ENCODE peak calls at places on chromosomes 7 and 10, in seven cellular contexts. W, P, Y, X, K, D and V are unnamed samples.

GRCh38 chr10:52814506-52814905 is 41.9 kb upstream of the MBL2 start:
- DNase-seq in X (no peak), D (no peak), P (no peak), W (no peak), K (no peak), Y (no peak), V (no peak)

GRCh38 chr10:71383972-71384687 is 12.6 kb upstream of the CDH23 start:
- DNase-seq in K (no peak), X (no peak), Y (peak), P (peak), D (peak), W (peak), V (peak)

GRCh38 chr7:39341083-39341482 is 225.1 kb upstream of the YAE1 start:
- DNase-seq in X (no peak), D (no peak), K (no peak), Y (no peak), W (no peak), P (no peak), V (no peak)

GRCh38 chr10:105605873-105606272 is 964.8 kb downstream of the SORCS3 start:
- DNase-seq in K (no peak), D (no peak), P (no peak), W (no peak), X (no peak), Y (no peak), V (no peak)

GRCh38 chr7:84637568-84638338 is 443.2 kb upstream of the SEMA3A start:
- DNase-seq in W (no peak), K (peak), D (no peak), X (no peak), P (peak), Y (no peak), V (no peak)

GRCh38 chr10:27242951-27243551 is 2.5 kb upstream of the ACBD5 start:
- DNase-seq in Y (peak), X (peak), P (no peak), W (peak), K (no peak), D (peak), V (no peak)

GRCh38 chr10:119377431-119377830 is 165.1 kb downstream of the RGS10 start:
- DNase-seq in D (no peak), P (no peak), W (no peak), X (no peak), K (no peak), Y (no peak), V (no peak)

GRCh38 chr7:43522406-43523156 is 60.3 kb upstream of the STK17A start:
- DNase-seq in W (no peak), D (no peak), P (no peak), X (no peak), Y (no peak), K (peak), V (no peak)

GRCh38 chr10:42836771-42837468 is 54.3 kb downstream of the BMS1 start:
- DNase-seq in W (peak), D (no peak), P (no peak), Y (no peak), X (no peak), K (no peak), V (no peak)

GRCh38 chr7:44281811-44282600 is 43.4 kb downstream of the CAMK2B start:
- DNase-seq in Y (no peak), P (peak), D (no peak), W (no peak), K (no peak), X (no peak), V (peak)

GRCh38 chr7:123126171-123126570 is 73.6 kb downstream of the SLC13A1 start:
- DNase-seq in K (no peak), W (no peak), D (no peak), P (no peak), X (no peak), Y (no peak), V (no peak)

GRCh38 chr7:157273208-157274202 is 63.3 kb upstream of the DNAJB6 start:
- DNase-seq in Y (peak), P (peak), D (peak), X (no peak), K (no peak), W (peak), V (peak)

GRCh38 chr10:98349508-98349922 is 65.5 kb downstream of the PYROXD2 start:
- DNase-seq in X (no peak), K (peak), Y (no peak), W (peak), D (no peak), P (peak), V (no peak)

GRCh38 chr7:135761751-135762488 is 13.3 kb upstream of the FAM180A start:
- DNase-seq in W (no peak), Y (no peak), D (no peak), K (no peak), P (no peak), X (no peak), V (no peak)

GRCh38 chr7:130273081-130273699 is 6.5 kb downstream of the CPA2 start:
- DNase-seq in W (no peak), D (no peak), K (no peak), Y (peak), X (no peak), P (no peak), V (no peak)

GRCh38 chr10:32187686-32188085 is 131.5 kb upstream of the KIF5B start:
- DNase-seq in X (no peak), D (no peak), W (no peak), P (no peak), K (no peak), Y (no peak), V (no peak)

GRCh38 chr10:48681749-48682148 is 2.9 kb upstream of the WDFY4 start:
- DNase-seq in W (no peak), Y (no peak), P (no peak), D (no peak), X (no peak), K (no peak), V (no peak)

GRCh38 chr7:50531401-50531906 is 33.8 kb downstream of the DDC start:
- DNase-seq in X (no peak), D (no peak), P (no peak), W (no peak), K (no peak), Y (peak), V (no peak)

GRCh38 chr7:50533849-50534248 is 31.4 kb downstream of the DDC start:
- DNase-seq in D (no peak), P (no peak), X (no peak), Y (no peak), W (no peak), K (no peak), V (no peak)

GRCh38 chr7:50537417-50537816 is 27.8 kb downstream of the DDC start:
- DNase-seq in Y (no peak), K (no peak), W (no peak), X (no peak), D (no peak), P (no peak), V (no peak)

GRCh38 chr7:50531928-50532327 is 33.3 kb downstream of the DDC start:
- DNase-seq in W (no peak), X (no peak), D (no peak), K (no peak), Y (peak), P (no peak), V (no peak)

DNA sequence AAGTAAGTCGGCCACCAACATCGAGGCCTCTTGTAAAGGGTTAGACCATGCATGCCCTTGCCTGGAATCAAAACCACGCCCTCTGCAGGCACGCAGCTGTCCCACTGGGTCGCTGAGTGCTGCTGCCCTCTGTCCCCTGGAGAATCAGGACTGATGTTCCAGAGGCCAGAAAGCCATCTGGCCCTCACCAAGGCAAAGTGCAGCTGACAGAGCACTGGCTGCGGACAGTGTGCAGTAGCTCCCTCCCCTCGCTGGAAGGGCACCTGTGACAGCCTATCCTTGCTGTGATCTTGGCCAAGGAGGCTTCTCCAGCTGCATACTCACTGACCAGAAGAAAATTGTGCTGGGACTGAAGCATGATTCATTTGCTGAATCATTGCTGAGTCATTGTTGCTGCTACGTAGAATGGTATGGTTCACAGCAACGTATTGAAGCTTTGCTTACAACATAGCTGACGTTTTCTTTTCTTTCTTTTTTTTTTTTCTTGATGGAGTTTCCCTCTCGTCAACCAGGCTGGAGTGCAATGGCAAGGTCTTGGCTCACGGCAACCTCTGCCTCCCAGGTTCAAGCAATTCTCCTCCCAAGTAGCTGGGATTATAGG is 30.4 kb downstream of the DDC start:
- DNase-seq in K (peak), P (no peak), D (no peak), W (no peak), X (no peak), Y (no peak), V (no peak)
- TF ChIP-seq CTCF in K (peak), P (no peak), D (no peak), W (no peak), X (no peak), Y (no peak), V (no peak)

DNA sequence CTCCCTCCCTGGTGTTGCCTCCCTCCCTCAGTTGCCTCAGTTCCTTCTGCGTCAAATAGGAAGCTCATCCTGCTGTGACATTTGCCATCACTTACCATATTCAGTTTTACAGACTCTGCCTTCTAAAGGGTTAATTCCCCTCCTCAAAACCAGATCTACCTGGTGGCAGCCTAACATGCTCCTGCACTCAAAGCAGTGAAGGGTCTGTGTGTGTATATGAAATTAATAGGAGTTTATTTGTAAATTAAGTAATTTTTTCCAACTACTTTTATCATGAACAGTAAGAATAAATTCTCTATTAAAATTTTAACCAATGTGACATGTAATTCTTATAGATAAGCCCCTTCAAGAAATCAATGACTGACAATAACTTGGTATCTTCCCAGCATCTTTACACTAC is 158.6 kb upstream of the INSYN2A start:
- DNase-seq in Y (no peak), D (no peak), K (no peak), W (no peak), X (no peak), P (no peak), V (no peak)
- TF ChIP-seq CTCF in Y (peak), D (no peak), K (peak), W (no peak), X (no peak), P (no peak), V (no peak)

GRCh38 chr10:60820093-60820769 is 42.0 kb downstream of the CDK1 start:
- DNase-seq in P (no peak), K (peak), D (no peak), Y (no peak), X (peak), W (peak), V (no peak)
- TF ChIP-seq CTCF in P (no peak), K (peak), D (no peak), Y (peak), X (peak), W (peak), V (no peak)

GRCh38 chr7:141976524-141977245 is 3.1 kb upstream of the TAS2R38 start:
- DNase-seq in W (no peak), K (no peak), D (no peak), Y (no peak), P (no peak), X (no peak), V (no peak)

GRCh38 chr7:141973673-141974072 is at the start of gene TAS2R38:
- DNase-seq in D (no peak), W (no peak), P (no peak), K (no peak), Y (no peak), X (no peak), V (no peak)

GRCh38 chr7:141978351-141978750 is 4.8 kb upstream of the TAS2R38 start:
- DNase-seq in K (no peak), P (no peak), W (no peak), Y (no peak), D (no peak), X (no peak), V (no peak)

GRCh38 chr7:141974831-141975230 is 1.3 kb upstream of the TAS2R38 start:
- DNase-seq in Y (no peak), W (no peak), P (no peak), D (peak), X (no peak), K (no peak), V (no peak)

GRCh38 chr7:141975806-141976523 is 2.4 kb upstream of the TAS2R38 start:
- DNase-seq in K (no peak), W (peak), P (no peak), D (peak), Y (peak), X (peak), V (peak)
- TF ChIP-seq CTCF in K (peak), W (peak), P (no peak), D (no peak), Y (peak), X (peak), V (peak)

GRCh38 chr7:134686782-134687181 is 40.1 kb downstream of the BPGM start:
- DNase-seq in P (no peak), D (no peak), Y (no peak), X (no peak), W (no peak), K (no peak), V (no peak)
- TF ChIP-seq CTCF in P (peak), D (no peak), Y (peak), X (no peak), W (no peak), K (peak), V (no peak)

DNA sequence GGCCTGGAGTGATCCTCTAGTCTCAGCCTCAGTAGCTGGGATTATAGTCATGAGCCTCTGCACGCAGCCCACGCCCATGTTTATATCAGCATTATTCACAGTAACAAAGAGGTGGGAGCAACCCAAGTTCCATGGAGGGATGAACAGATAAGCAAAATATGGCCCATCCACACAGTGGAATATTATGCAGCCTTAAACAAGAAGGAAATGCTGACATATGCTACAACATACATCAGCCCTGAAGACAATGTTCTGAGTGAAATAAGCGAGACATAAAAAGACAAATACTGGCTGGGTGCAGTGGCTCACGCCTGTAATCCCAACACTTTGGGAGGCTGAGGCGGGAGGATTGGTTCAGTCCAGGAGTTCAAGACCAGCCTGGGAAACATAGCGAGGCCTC is 21.5 kb upstream of the PFKFB3 start:
- DNase-seq in X (no peak), Y (no peak), P (no peak), D (no peak), W (no peak), K (no peak), V (no peak)
- TF ChIP-seq CTCF in X (no peak), Y (no peak), P (no peak), D (no peak), W (no peak), K (no peak), V (no peak)